ENCODE peak calls at places on chromosomes 12 and 14, in nine cellular contexts. S is esophagus muscularis mucosa, Z is endothelial cell of umbilical vein, K is transverse colon, O is stomach, C is HCT116, L is suprapubic skin, E is GM23338, U is HL-60. J is an unnamed sample.

GRCh38 chr14:105547741-105548169 is 21.4 kb downstream of the TMEM121 start:
- DNase-seq in S (no peak), O (no peak), L (no peak), K (no peak), C (no peak), E (no peak), U (no peak), Z (no peak), J (no peak)

GRCh38 chr12:57005980-57006808 is at the start of gene ZBTB39:
- DNase-seq in E (peak; percentile 86), Z (peak; percentile 37), U (no peak), L (no peak), S (no peak), C (peak; percentile 16), O (peak; percentile 67), K (peak; percentile 65), J (peak; percentile 32)

GRCh38 chr12:52392465-52393007 is 7.1 kb upstream of the KRT84 start:
- DNase-seq in Z (no peak), C (no peak), K (no peak), L (no peak), E (no peak), O (no peak), U (no peak), S (no peak), J (no peak)

GRCh38 chr14:77139540-77140342 is 1.9 kb downstream of the ZDHHC22 start:
- DNase-seq in O (no peak), Z (no peak), C (peak; percentile 27), L (no peak), E (peak; percentile 95), U (no peak), K (peak; percentile 22), S (no peak), J (no peak)

GRCh38 chr12:53190108-53190729 is 9.5 kb upstream of the CSAD start:
- DNase-seq in U (no peak), L (peak; percentile 79), C (peak; percentile 23), E (peak; percentile 91), K (peak; percentile 44), Z (peak; percentile 49), S (no peak), O (peak; percentile 61), J (peak; percentile 43)

GRCh38 chr12:6452908-6453630 is 1.2 kb downstream of the TAPBPL start:
- DNase-seq in O (peak; percentile 52), Z (no peak), E (no peak), K (peak; percentile 76), C (no peak), L (no peak), U (no peak), S (no peak), J (no peak)

GRCh38 chr12:2739832-2740641 is 54.7 kb upstream of the FKBP4 start:
- DNase-seq in L (no peak), U (no peak), S (peak; percentile 45), E (peak; percentile 76), C (no peak), Z (peak; percentile 37), K (peak; percentile 19), O (peak; percentile 35), J (peak; percentile 10)

GRCh38 chr14:92173668-92174067 is 51.9 kb downstream of the CPSF2 start:
- DNase-seq in Z (no peak), S (no peak), O (no peak), C (no peak), L (no peak), U (no peak), K (no peak), E (no peak), J (no peak)

GRCh38 chr14:34030864-34031263 is 80.0 kb upstream of the EGLN3 start:
- DNase-seq in O (no peak), L (no peak), S (no peak), U (no peak), C (no peak), K (peak; percentile 27), E (no peak), Z (no peak), J (no peak)

GRCh38 chr12:108643941-108644742 is 10.4 kb upstream of the SELPLG start:
- DNase-seq in U (no peak), S (no peak), O (no peak), E (no peak), Z (peak; percentile 92), L (peak; percentile 53), C (peak; percentile 59), K (no peak), J (no peak)

GRCh38 chr14:57046175-57046574 is 222.5 kb downstream of the EXOC5 start:
- DNase-seq in O (no peak), K (no peak), C (no peak), L (no peak), S (no peak), Z (no peak), U (no peak), E (no peak), J (no peak)

GRCh38 chr12:3135522-3136461 is 58.6 kb downstream of the TSPAN9 start:
- DNase-seq in C (peak; percentile 61), O (no peak), Z (peak; percentile 69), K (peak; percentile 23), S (no peak), L (no peak), U (peak; percentile 22), E (peak; percentile 91), J (peak; percentile 33)

GRCh38 chr12:57771271-57771872 is 533 bp downstream of the METTL1 start:
- DNase-seq in K (peak; percentile 91), U (peak; percentile 91), O (peak; percentile 81), C (peak; percentile 89), S (peak; percentile 98), L (peak; percentile 94), Z (no peak), E (peak; percentile 99), J (peak; percentile 79)

GRCh38 chr12:96516472-96517417 is 27.4 kb downstream of the CFAP54 start:
- DNase-seq in S (no peak), C (peak; percentile 66), O (peak; percentile 85), U (peak; percentile 42), L (peak; percentile 83), E (peak; percentile 86), Z (peak; percentile 94), K (peak; percentile 85), J (peak; percentile 62)

GRCh38 chr12:88868062-88868461 is 287.8 kb upstream of the KITLG start:
- DNase-seq in C (no peak), O (no peak), S (no peak), L (no peak), E (no peak), Z (no peak), U (no peak), K (no peak), J (no peak)

GRCh38 chr12:109115758-109116610 is at the start of gene ACACB:
- DNase-seq in L (peak; percentile 89), Z (no peak), O (peak; percentile 86), E (peak; percentile 22), C (no peak), U (no peak), K (peak; percentile 78), S (no peak), J (peak; percentile 10)

GRCh38 chr12:46370380-46370734 is 2.2 kb downstream of the SLC38A2 start:
- DNase-seq in K (no peak), U (no peak), S (no peak), E (no peak), O (no peak), L (no peak), Z (no peak), C (no peak), J (no peak)
- TF ChIP-seq POLR2AphosphoS5 in K (no peak), U (no peak), S (no peak), E (no peak), O (no peak), L (no peak), Z (no peak), C (no peak), J (no peak)

GRCh38 chr12:130686511-130686981 is 29.6 kb downstream of the RIMBP2 start:
- DNase-seq in L (no peak), E (no peak), U (no peak), S (no peak), C (no peak), O (no peak), K (no peak), Z (no peak), J (peak; percentile 19)
- H3K4me3 ChIP-seq in L (no peak overlapping the region), E (no peak overlapping the region), U (no peak overlapping the region), S (no peak overlapping the region), C (no peak overlapping the region), O (no peak overlapping the region), K (no peak overlapping the region), Z (no peak overlapping the region), J (no peak overlapping the region)

DNA sequence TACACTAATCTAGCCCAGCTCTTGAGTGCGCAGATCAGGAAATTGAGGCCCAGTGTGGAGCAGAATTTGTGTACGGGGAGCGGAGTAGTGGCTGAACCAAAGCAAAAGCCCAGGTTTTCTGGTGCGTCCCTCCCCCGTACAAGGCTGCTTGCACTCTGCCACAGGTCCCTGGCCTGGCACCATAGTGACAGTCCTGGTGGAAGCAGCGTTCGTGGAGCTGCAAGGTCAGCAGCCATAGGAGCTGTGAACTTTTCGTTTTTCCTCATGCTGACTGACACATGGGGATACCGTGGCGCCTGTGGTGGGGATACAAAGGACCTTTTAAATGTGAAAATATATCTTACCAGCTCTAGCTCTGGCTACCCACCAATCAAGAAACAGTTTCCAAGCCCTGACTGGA is 1.8 kb downstream of the EVL start:
- DNase-seq in O (no peak), Z (no peak), K (no peak), U (no peak), C (no peak), E (no peak), S (no peak), L (no peak), J (no peak)
- TF ChIP-seq POLR2AphosphoS5 in O (no peak), Z (no peak), K (no peak), U (no peak), C (no peak), E (no peak), S (no peak), L (no peak), J (no peak)

GRCh38 chr12:28189774-28190320 is 409 bp upstream of the CCDC91 start:
- DNase-seq in O (no peak), C (no peak), S (no peak), L (no peak), K (no peak), E (no peak), U (no peak), Z (no peak), J (no peak)

GRCh38 chr12:28191018-28191595 is 851 bp downstream of the CCDC91 start:
- DNase-seq in E (peak; percentile 23), C (no peak), Z (no peak), L (no peak), K (peak; percentile 8), O (no peak), S (no peak), U (no peak), J (no peak)

GRCh38 chr12:28192145-28192544 is 1.9 kb downstream of the CCDC91 start:
- DNase-seq in S (no peak), K (no peak), U (no peak), C (no peak), E (no peak), L (no peak), O (no peak), Z (no peak), J (no peak)

GRCh38 chr12:28190321-28191017 is at the start of gene CCDC91:
- DNase-seq in L (peak; percentile 93), C (peak; percentile 35), K (peak; percentile 90), U (peak; percentile 70), E (peak; percentile 88), O (peak; percentile 88), Z (peak; percentile 77), S (peak; percentile 96), J (peak; percentile 80)

GRCh38 chr12:28191690-28192089 is 1.4 kb downstream of the CCDC91 start:
- DNase-seq in E (peak; percentile 9), C (no peak), K (peak; percentile 8), O (no peak), L (no peak), U (no peak), S (no peak), Z (peak; percentile 4), J (no peak)
- H3K4me3 ChIP-seq in E (peak overlapping the region; percentile 87), C (peak overlapping the region; percentile 79), K (peak overlapping the region; percentile 90), O (peak overlapping the region; percentile 87), L (peak overlapping the region; percentile 84), U (peak overlapping the region; percentile 96), S (peak overlapping the region; percentile 76), Z (no peak overlapping the region), J (peak overlapping the region; percentile 82)